ENCODE peak calls at places on chromosome 21, in six cellular contexts. G is OCI-LY7; T is SHP77; O is stimulated activated CD4-positive, alpha-beta T cell treated with anti-CD3 and anti-CD28 coated beads, Interleukin-4, amount 100 ng/mL, for 24 hours; P is GDM1; Q is type B pancreatic cell. J is an unnamed sample.

GRCh38 chr21:26637346-26637745 is 64.3 kb upstream of the CYYR1 start:
- DNase-seq in P (no peak), G (no peak), Q (no peak), T (no peak), O (no peak), J (no peak)

GRCh38 chr21:17668479-17668878 is 55.8 kb upstream of the BTG3 start:
- DNase-seq in P (no peak), G (no peak), T (no peak), O (no peak), Q (no peak), J (no peak)

GRCh38 chr21:41482321-41482720 is 25.6 kb downstream of the TMPRSS2 start:
- DNase-seq in G (no peak), P (no peak), T (no peak), O (no peak), Q (no peak), J (no peak)

GRCh38 chr21:37548521-37548981 is 182.0 kb downstream of the DYRK1A start:
- DNase-seq in T (no peak), P (no peak), O (no peak), Q (no peak), G (no peak), J (no peak)

GRCh38 chr21:37699024-37699770 is 217.1 kb downstream of the KCNJ6 start:
- DNase-seq in O (no peak), Q (no peak), P (no peak), T (no peak), G (no peak), J (no peak)

GRCh38 chr21:37668462-37669239 is 247.6 kb downstream of the KCNJ6 start:
- DNase-seq in T (no peak), Q (no peak), O (no peak), P (no peak), G (no peak), J (no peak)

GRCh38 chr21:15895142-15896106 is 165.6 kb downstream of the USP25 start:
- DNase-seq in G (no peak), P (no peak), O (no peak), Q (no peak), T (no peak), J (no peak)

GRCh38 chr21:42062543-42063022 is 8.5 kb upstream of the UMODL1 start:
- DNase-seq in G (peak; percentile 91), O (peak; percentile 74), P (no peak), T (no peak), Q (no peak), J (no peak)

GRCh38 chr21:43333301-43334062 is 93.4 kb downstream of the SIK1 start:
- DNase-seq in O (no peak), Q (no peak), G (no peak), T (peak; percentile 53), P (no peak), J (no peak)

GRCh38 chr21:42672699-42673458 is 19.5 kb downstream of the PDE9A start:
- DNase-seq in Q (no peak), G (no peak), T (no peak), O (no peak), P (no peak), J (no peak)